ENCODE peak calls at places on chromosomes 16 and 17, in five cellular contexts. One of them, this sample, is unnamed.

GRCh38 chr17:80899402-80900268 is 92.0 kb upstream of the CHMP6 start:
- DNase-seq in NCI-H2081: no peak
- DNase-seq in uterus: no peak
- DNase-seq in NCI-H345: peak; percentile 31
- DNase-seq in hippocampal formation: no peak
- DNase-seq in this sample: peak; percentile 86

GRCh38 chr17:58576679-58577367 is 62.4 kb upstream of the MTMR4 start:
- DNase-seq in NCI-H2081: no peak
- DNase-seq in uterus: no peak
- DNase-seq in NCI-H345: no peak
- DNase-seq in hippocampal formation: no peak
- DNase-seq in this sample: no peak

GRCh38 chr17:57561072-57561861 is 183.8 kb downstream of the CCDC182 start:
- DNase-seq in NCI-H2081: no peak
- DNase-seq in uterus: no peak
- DNase-seq in NCI-H345: no peak
- DNase-seq in hippocampal formation: no peak
- DNase-seq in this sample: no peak

GRCh38 chr17:33401253-33401652 is 108.2 kb upstream of the ASIC2 start:
- DNase-seq in NCI-H2081: no peak
- DNase-seq in uterus: no peak
- DNase-seq in NCI-H345: no peak
- DNase-seq in hippocampal formation: no peak
- DNase-seq in this sample: no peak

GRCh38 chr17:50931003-50931878 is 65.1 kb upstream of the TOB1 start:
- DNase-seq in NCI-H2081: peak; percentile 94
- DNase-seq in uterus: peak; percentile 86
- DNase-seq in NCI-H345: peak; percentile 83
- DNase-seq in hippocampal formation: peak; percentile 90
- DNase-seq in this sample: peak; percentile 95

GRCh38 chr17:60372790-60373483 is 19.0 kb downstream of the USP32 start:
- DNase-seq in NCI-H2081: no peak
- DNase-seq in uterus: no peak
- DNase-seq in NCI-H345: no peak
- DNase-seq in hippocampal formation: no peak
- DNase-seq in this sample: no peak

GRCh38 chr17:69961488-69962145 is 113.4 kb upstream of the KCNJ16 start:
- DNase-seq in NCI-H2081: no peak
- DNase-seq in uterus: no peak
- DNase-seq in NCI-H345: no peak
- DNase-seq in hippocampal formation: no peak
- DNase-seq in this sample: no peak

GRCh38 chr16:75025766-75026165 is 26.9 kb downstream of the ZNRF1 start:
- DNase-seq in NCI-H2081: no peak
- DNase-seq in uterus: peak; percentile 47
- DNase-seq in NCI-H345: no peak
- DNase-seq in hippocampal formation: no peak
- DNase-seq in this sample: no peak

This sample was measured in osteoblast.